ENCODE peak calls at places on chromosomes 2 and 18, in five cellular contexts. V is keratinocyte; Y is heart right ventricle; P is activated CD8-positive, alpha-beta T cell treated with anti-CD3 and anti-CD28 coated beads for 36 hours; G is HL-60. C is an unnamed sample.

GRCh38 chr2:173751245-173751975 is 213.8 kb downstream of the SP3 start:
- DNase-seq in V (no peak), Y (no peak), P (no peak), G (no peak), C (no peak)

GRCh38 chr18:52009958-52010357 is 330.0 kb upstream of the DCC start:
- DNase-seq in V (no peak), Y (no peak), P (no peak), G (no peak), C (no peak)

GRCh38 chr2:72605836-72606442 is 219.9 kb downstream of the EXOC6B start:
- DNase-seq in V (no peak), Y (no peak), P (no peak), G (no peak), C (no peak)

GRCh38 chr2:151760139-151760650 is 25.9 kb upstream of the NEB start:
- DNase-seq in V (no peak), Y (no peak), P (no peak), G (no peak), C (no peak)

GRCh38 chr18:76491436-76491800 is 3.6 kb downstream of the ZNF516 start:
- DNase-seq in V (no peak), Y (peak), P (peak), G (peak), C (peak)

GRCh38 chr2:239302808-239303557 is 97.8 kb downstream of the HDAC4 start:
- DNase-seq in V (no peak), Y (no peak), P (no peak), G (no peak), C (no peak)

GRCh38 chr18:75678662-75679061 is 251.2 kb upstream of the SMIM21 start:
- DNase-seq in V (no peak), Y (no peak), P (no peak), G (no peak), C (no peak)

GRCh38 chr18:78627546-78628315 is 351.9 kb upstream of the SALL3 start:
- DNase-seq in V (no peak), Y (no peak), P (no peak), G (no peak), C (no peak)

GRCh38 chr2:62340981-62341624 is 145.2 kb downstream of the B3GNT2 start:
- DNase-seq in V (no peak), Y (peak), P (peak), G (no peak), C (no peak)

GRCh38 chr2:99101697-99102096 is 39.8 kb upstream of the C2orf15 start:
- DNase-seq in V (no peak), Y (no peak), P (no peak), G (peak), C (no peak)

GRCh38 chr18:35456181-35456850 is 41.4 kb downstream of the INO80C start:
- DNase-seq in V (no peak), Y (no peak), P (no peak), G (no peak), C (no peak)

GRCh38 chr2:201369762-201370161 is 12.6 kb upstream of the FLACC1 start:
- DNase-seq in V (no peak), Y (no peak), P (no peak), G (no peak), C (no peak)

GRCh38 chr2:159996792-159997546 is 65.4 kb downstream of the PLA2R1 start:
- DNase-seq in V (no peak), Y (no peak), P (no peak), G (no peak), C (no peak)

GRCh38 chr18:26017929-26018328 is 72.5 kb downstream of the SS18 start:
- DNase-seq in V (no peak), Y (no peak), P (no peak), G (no peak), C (no peak)

GRCh38 chr2:157874278-157874825 is 1.8 kb downstream of the ACVR1 start:
- DNase-seq in V (no peak), Y (peak), P (no peak), G (no peak), C (peak)

GRCh38 chr2:23843051-23843976 is 83.6 kb downstream of the ATAD2B start:
- DNase-seq in V (no peak), Y (no peak), P (no peak), G (no peak), C (no peak)

GRCh38 chr2:150125188-150125587 is 362.3 kb downstream of the RND3 start:
- DNase-seq in V (no peak), Y (no peak), P (no peak), G (no peak), C (no peak)

GRCh38 chr2:216260629-216261028 is 111.7 kb downstream of the MARCHF4 start:
- DNase-seq in V (no peak), Y (no peak), P (no peak), G (no peak), C (no peak)

GRCh38 chr2:28347193-28347592 is 45.5 kb upstream of the FOSL2 start:
- DNase-seq in V (no peak), Y (no peak), P (no peak), G (no peak), C (no peak)

GRCh38 chr2:61016392-61017002 is 1.0 kb upstream of the PEX13 start:
- DNase-seq in V (no peak), Y (no peak), P (peak), G (no peak), C (no peak)

GRCh38 chr2:226018641-226019040 is 619.1 kb downstream of the NYAP2 start:
- DNase-seq in V (no peak), Y (no peak), P (no peak), G (no peak), C (no peak)

GRCh38 chr2:45283764-45284620 is 274.7 kb upstream of the SIX2 start:
- DNase-seq in V (peak), Y (no peak), P (peak), G (no peak), C (no peak)

GRCh38 chr2:229800997-229801754 is 86.8 kb upstream of the DNER start:
- DNase-seq in V (no peak), Y (no peak), P (peak), G (peak), C (peak)

GRCh38 chr18:31679806-31680793 is 4.3 kb downstream of the B4GALT6 start:
- DNase-seq in V (no peak), Y (no peak), P (no peak), G (no peak), C (peak)

GRCh38 chr2:128734521-128735295 is 416.0 kb upstream of the HS6ST1 start:
- DNase-seq in V (no peak), Y (no peak), P (peak), G (peak), C (no peak)

GRCh38 chr2:95271381-95271971 is 2.8 kb upstream of the PROM2 start:
- DNase-seq in V (no peak), Y (no peak), P (no peak), G (no peak), C (no peak)

DNA sequence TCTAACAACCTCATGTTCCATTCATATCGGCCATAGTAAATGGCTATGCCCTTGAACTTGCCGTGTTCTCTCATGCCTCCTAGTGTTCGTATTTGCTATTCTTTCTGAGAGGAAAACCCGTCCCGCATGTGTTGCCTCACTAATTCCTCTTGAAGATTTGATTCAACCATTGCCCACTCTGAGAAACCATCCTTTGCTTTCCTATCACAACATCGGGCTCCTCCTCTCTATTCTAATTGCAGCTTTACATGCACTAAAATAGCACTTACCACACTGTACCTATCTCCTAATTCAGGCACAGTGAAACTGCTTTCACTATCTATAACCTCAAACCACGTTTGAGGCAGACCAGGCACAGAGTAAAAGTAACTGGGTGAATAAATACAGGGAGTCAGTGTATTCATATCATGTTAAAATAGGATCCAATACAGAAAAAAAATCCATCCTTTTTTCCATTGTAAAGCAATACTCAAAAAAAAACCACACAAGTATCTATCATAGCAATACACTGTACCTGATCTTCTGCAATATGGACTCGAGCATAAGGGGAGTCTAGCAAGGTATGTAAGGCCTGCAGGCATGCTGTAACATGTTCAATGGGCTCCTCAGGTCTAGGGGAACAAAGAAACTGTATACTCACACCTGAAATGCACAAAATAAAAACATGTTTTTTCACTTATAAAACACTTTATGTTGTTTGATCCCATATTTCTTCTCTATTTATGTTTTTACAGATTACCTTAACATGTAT is 39.0 kb upstream of the STRN start:
- DNase-seq in V (no peak), Y (no peak), P (no peak), G (peak), C (peak)
- TF ChIP-seq CTCF in V (peak), Y (peak), P (no peak), G (peak), C (peak)

GRCh38 chr2:166011660-166012059 is 58.1 kb upstream of the TTC21B start:
- DNase-seq in V (no peak), Y (no peak), P (no peak), G (no peak), C (no peak)

GRCh38 chr2:166017208-166017607 is 63.6 kb upstream of the TTC21B start:
- DNase-seq in V (no peak), Y (no peak), P (no peak), G (no peak), C (no peak)

GRCh38 chr2:166013878-166014277 is 60.3 kb upstream of the TTC21B start:
- DNase-seq in V (no peak), Y (no peak), P (no peak), G (no peak), C (no peak)
- TF ChIP-seq CTCF in V (no peak), Y (no peak), P (no peak), G (no peak), C (no peak)

GRCh38 chr2:235394278-235394828 is 99.5 kb upstream of the AGAP1 start:
- DNase-seq in V (peak), Y (no peak), P (no peak), G (no peak), C (peak)
- TF ChIP-seq CTCF in V (no peak), Y (no peak), P (no peak), G (no peak), C (no peak)

DNA sequence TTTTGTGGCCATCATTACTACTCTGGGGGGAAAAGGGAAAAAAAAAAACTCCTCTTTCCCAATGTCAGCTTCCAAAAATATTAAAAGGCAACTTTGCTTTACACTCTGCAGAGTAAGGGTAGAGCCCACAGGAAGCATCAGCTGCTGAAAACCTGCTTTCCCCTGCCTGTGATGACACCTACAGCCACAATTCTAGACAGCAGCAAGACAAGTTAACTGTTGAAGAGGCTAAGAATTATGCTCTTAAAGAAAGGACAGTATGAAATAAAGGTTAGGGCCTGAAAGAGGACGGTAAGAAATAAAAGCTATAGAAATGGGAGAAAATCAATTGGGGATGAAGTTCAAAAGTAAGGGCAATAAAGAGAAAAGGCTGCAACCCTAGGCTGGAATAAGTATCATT is 3.0 kb downstream of the PDE11A start:
- DNase-seq in V (no peak), Y (no peak), P (no peak), G (no peak), C (no peak)
- TF ChIP-seq CTCF in V (peak), Y (peak), P (no peak), G (no peak), C (no peak)

GRCh38 chr2:129911363-129912065 is 68.0 kb upstream of the RAB6C start:
- DNase-seq in V (no peak), Y (no peak), P (no peak), G (no peak), C (no peak)

GRCh38 chr2:129912066-129912820 is 67.2 kb upstream of the RAB6C start:
- DNase-seq in V (no peak), Y (no peak), P (no peak), G (no peak), C (no peak)

GRCh38 chr2:129908721-129909373 is 70.6 kb upstream of the RAB6C start:
- DNase-seq in V (no peak), Y (no peak), P (no peak), G (no peak), C (no peak)

GRCh38 chr2:129909648-129910418 is 69.6 kb upstream of the RAB6C start:
- DNase-seq in V (no peak), Y (no peak), P (no peak), G (no peak), C (no peak)

DNA sequence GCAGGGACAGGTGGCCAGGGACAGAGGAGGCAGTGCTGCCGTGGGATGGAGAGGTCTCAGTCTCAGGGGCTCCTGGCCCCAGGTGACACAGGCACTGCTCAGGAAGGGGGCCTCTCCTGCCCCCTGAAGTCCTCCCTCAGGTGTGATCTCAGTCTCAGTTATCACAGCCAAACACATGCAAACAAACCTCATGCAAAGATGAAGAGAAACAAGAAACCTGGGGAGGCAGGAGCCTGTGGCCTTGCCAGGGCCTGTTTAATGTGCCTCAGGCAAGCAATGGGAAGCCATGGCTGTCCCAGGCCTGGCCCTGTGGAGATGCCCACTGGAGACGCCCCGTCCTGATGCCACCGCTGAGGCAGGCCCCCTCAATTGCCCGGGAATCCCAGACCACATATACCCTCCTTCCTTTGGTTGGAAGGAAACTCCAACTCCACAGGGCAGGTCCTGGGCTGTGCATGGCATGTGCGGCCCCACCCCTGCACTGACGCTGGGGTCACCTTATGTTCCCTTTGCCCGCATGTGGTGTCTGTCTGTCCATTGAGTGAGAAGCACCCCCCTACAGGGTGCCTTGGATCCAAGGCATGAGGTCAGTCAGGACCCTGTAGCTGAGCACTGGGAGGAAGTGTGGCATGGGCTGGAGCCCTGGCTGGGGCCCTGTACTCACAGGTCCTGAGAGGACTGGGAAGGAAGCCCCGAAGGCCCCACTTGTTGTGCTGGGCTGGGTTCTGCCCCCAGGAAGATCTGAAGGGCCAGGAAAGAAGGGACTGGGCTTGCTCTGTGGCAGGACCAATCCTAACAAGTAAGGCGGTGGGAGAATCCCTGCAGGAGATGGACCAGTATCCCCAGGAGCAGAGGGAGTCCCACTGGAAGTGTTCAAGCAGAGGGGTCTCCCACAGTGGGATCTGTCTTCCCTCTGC is 68.8 kb upstream of the RAB6C start:
- DNase-seq in V (no peak), Y (no peak), P (no peak), G (no peak), C (no peak)
- TF ChIP-seq CTCF in V (no peak), Y (no peak), P (no peak), G (no peak), C (no peak)

GRCh38 chr2:227473019-227473461 is 1.1 kb downstream of the AGFG1 start:
- DNase-seq in V (no peak), Y (no peak), P (no peak), G (no peak), C (no peak)
- TF ChIP-seq CTCF in V (no peak), Y (no peak), P (no peak), G (no peak), C (no peak)

GRCh38 chr2:88451647-88452150 is 794 bp downstream of the FOXI3 start:
- DNase-seq in V (no peak), Y (peak), P (peak), G (peak), C (no peak)

GRCh38 chr2:88452151-88452851 is at the start of gene FOXI3:
- DNase-seq in V (no peak), Y (no peak), P (no peak), G (no peak), C (no peak)

GRCh38 chr2:88450925-88451575 is 1.4 kb downstream of the FOXI3 start:
- DNase-seq in V (no peak), Y (no peak), P (no peak), G (no peak), C (no peak)

GRCh38 chr2:88450186-88450585 is 2.3 kb downstream of the FOXI3 start:
- DNase-seq in V (no peak), Y (no peak), P (no peak), G (no peak), C (no peak)

GRCh38 chr2:88448248-88448647 is 4.2 kb downstream of the FOXI3 start:
- DNase-seq in V (no peak), Y (no peak), P (no peak), G (no peak), C (no peak)
- TF ChIP-seq CTCF in V (no peak), Y (no peak), P (no peak), G (no peak), C (no peak)

GRCh38 chr2:133886735-133887675 is 318.7 kb upstream of the NCKAP5 start:
- DNase-seq in V (peak), Y (peak), P (peak), G (peak), C (peak)
- TF ChIP-seq CTCF in V (peak), Y (peak), P (peak), G (peak), C (peak)

C was measured in Calu3.